ENCODE peak calls at places on chromosome 3, in seven cellular contexts. R is thyroid gland, C is H7, P is mesothelial cell of epicardium, O is tibial artery, M is HEK293T, Q is iPS DF 6.9. Z is an unnamed sample.

GRCh38 chr3:127135241-127136023 is 57.5 kb upstream of the PRR23E start:
- DNase-seq in R (peak), C (peak), P (peak), O (peak), M (peak), Q (no peak), Z (no peak)

GRCh38 chr3:178056868-178057267 is 479.4 kb upstream of the KCNMB2 start:
- DNase-seq in R (no peak), C (no peak), P (no peak), O (no peak), M (no peak), Q (no peak), Z (no peak)

GRCh38 chr3:1179116-1179515 is 86.3 kb downstream of the CNTN6 start:
- DNase-seq in R (no peak), C (no peak), P (no peak), O (no peak), M (no peak), Q (no peak), Z (no peak)

GRCh38 chr3:157317895-157318294 is 118.8 kb upstream of the PTX3 start:
- DNase-seq in R (no peak), C (no peak), P (no peak), O (no peak), M (no peak), Q (no peak), Z (no peak)

GRCh38 chr3:8579101-8579500 is 65.5 kb downstream of the SSUH2 start:
- DNase-seq in R (no peak), C (no peak), P (no peak), O (no peak), M (no peak), Q (no peak), Z (no peak)

GRCh38 chr3:25897019-25897418 is 107.1 kb downstream of the OXSM start:
- DNase-seq in R (peak), C (peak), P (no peak), O (no peak), M (peak), Q (no peak), Z (no peak)

GRCh38 chr3:152100491-152101086 is 168.1 kb upstream of the MBNL1 start:
- DNase-seq in R (no peak), C (no peak), P (no peak), O (no peak), M (no peak), Q (no peak), Z (no peak)

GRCh38 chr3:180749796-180750195 is 70.5 kb upstream of the CCDC39 start:
- DNase-seq in R (no peak), C (no peak), P (no peak), O (no peak), M (no peak), Q (no peak), Z (no peak)

GRCh38 chr3:59388555-59389280 is 338.9 kb upstream of the CFAP20DC start:
- DNase-seq in R (no peak), C (no peak), P (no peak), O (no peak), M (no peak), Q (no peak), Z (no peak)

GRCh38 chr3:160225181-160226025 is at the start of gene C3orf80:
- DNase-seq in R (peak), C (peak), P (peak), O (peak), M (peak), Q (no peak), Z (no peak)

Z was measured in thoracic aorta.